ENCODE peak calls at places on chromosomes 16 and 17, in seven cellular contexts. One of them, this sample, is unnamed.

GRCh38 chr16:57477531-57478202 is 8.6 kb downstream of the DOK4 start:
- DNase-seq in SK-N-SH: peak; percentile 30
- DNase-seq in HCT116: no peak
- DNase-seq in H1: no peak
- DNase-seq in HepG2: no peak
- DNase-seq in K562: no peak
- DNase-seq in GM12878: no peak
- DNase-seq in this sample: no peak

GRCh38 chr17:66964930-66965800 is 658 bp downstream of the CACNG4 start:
- DNase-seq in SK-N-SH: peak; percentile 99
- DNase-seq in HCT116: no peak
- DNase-seq in H1: peak; percentile 85
- DNase-seq in HepG2: no peak
- DNase-seq in K562: peak; percentile 34
- DNase-seq in GM12878: no peak
- DNase-seq in this sample: peak; percentile 98

GRCh38 chr17:70678889-70679288 is 509.6 kb downstream of the KCNJ2 start:
- DNase-seq in SK-N-SH: no peak
- DNase-seq in HCT116: no peak
- DNase-seq in H1: no peak
- DNase-seq in HepG2: no peak
- DNase-seq in K562: no peak
- DNase-seq in GM12878: no peak
- DNase-seq in this sample: no peak

GRCh38 chr16:926715-927114 is 44.1 kb downstream of the LMF1 start:
- DNase-seq in SK-N-SH: no peak
- DNase-seq in HCT116: no peak
- DNase-seq in H1: no peak
- DNase-seq in HepG2: no peak
- DNase-seq in K562: no peak
- DNase-seq in GM12878: no peak
- DNase-seq in this sample: no peak

GRCh38 chr17:62822080-62822904 is 14.2 kb upstream of the MARCHF10 start:
- DNase-seq in SK-N-SH: no peak
- DNase-seq in HCT116: no peak
- DNase-seq in H1: no peak
- DNase-seq in HepG2: peak; percentile 16
- DNase-seq in K562: no peak
- DNase-seq in GM12878: no peak
- DNase-seq in this sample: no peak

GRCh38 chr17:13120864-13121263 is 103.0 kb upstream of the ELAC2 start:
- DNase-seq in SK-N-SH: no peak
- DNase-seq in HCT116: no peak
- DNase-seq in H1: no peak
- DNase-seq in HepG2: no peak
- DNase-seq in K562: no peak
- DNase-seq in GM12878: no peak
- DNase-seq in this sample: no peak

GRCh38 chr17:75604034-75604695 is 16.6 kb downstream of the MYO15B start:
- DNase-seq in SK-N-SH: no peak
- DNase-seq in HCT116: no peak
- DNase-seq in H1: no peak
- DNase-seq in HepG2: no peak
- DNase-seq in K562: peak; percentile 57
- DNase-seq in GM12878: no peak
- DNase-seq in this sample: no peak

GRCh38 chr17:7107012-7107754 is 7.4 kb downstream of the ASGR2 start:
- DNase-seq in SK-N-SH: no peak
- DNase-seq in HCT116: no peak
- DNase-seq in H1: no peak
- DNase-seq in HepG2: no peak
- DNase-seq in K562: no peak
- DNase-seq in GM12878: no peak
- DNase-seq in this sample: no peak

GRCh38 chr17:2336215-2337151 is at the start of gene TSR1:
- DNase-seq in SK-N-SH: peak; percentile 97
- DNase-seq in HCT116: peak; percentile 74
- DNase-seq in H1: peak; percentile 91
- DNase-seq in HepG2: peak; percentile 87
- DNase-seq in K562: peak; percentile 94
- DNase-seq in GM12878: peak; percentile 55
- DNase-seq in this sample: peak; percentile 87

GRCh38 chr17:71032746-71033273 is 863.5 kb downstream of the KCNJ2 start:
- DNase-seq in SK-N-SH: no peak
- DNase-seq in HCT116: no peak
- DNase-seq in H1: peak; percentile 76
- DNase-seq in HepG2: no peak
- DNase-seq in K562: no peak
- DNase-seq in GM12878: no peak
- DNase-seq in this sample: no peak

GRCh38 chr16:1816396-1817275 is 10.0 kb downstream of the HAGH start:
- DNase-seq in SK-N-SH: no peak
- DNase-seq in HCT116: no peak
- DNase-seq in H1: no peak
- DNase-seq in HepG2: no peak
- DNase-seq in K562: no peak
- DNase-seq in GM12878: no peak
- DNase-seq in this sample: no peak

GRCh38 chr16:75241955-75242354 is 9.5 kb downstream of the BCAR1 start:
- DNase-seq in SK-N-SH: no peak
- DNase-seq in HCT116: no peak
- DNase-seq in H1: no peak
- DNase-seq in HepG2: no peak
- DNase-seq in K562: no peak
- DNase-seq in GM12878: no peak
- DNase-seq in this sample: no peak

GRCh38 chr16:53433509-53433908 is 762 bp upstream of the RBL2 start:
- DNase-seq in SK-N-SH: no peak
- DNase-seq in HCT116: no peak
- DNase-seq in H1: no peak
- DNase-seq in HepG2: no peak
- DNase-seq in K562: peak; percentile 9
- DNase-seq in GM12878: no peak
- DNase-seq in this sample: peak; percentile 83

GRCh38 chr16:30136971-30137601 is 14.1 kb upstream of the MAPK3 start:
- DNase-seq in SK-N-SH: no peak
- DNase-seq in HCT116: no peak
- DNase-seq in H1: no peak
- DNase-seq in HepG2: no peak
- DNase-seq in K562: no peak
- DNase-seq in GM12878: no peak
- DNase-seq in this sample: no peak

GRCh38 chr16:50474138-50474537 is 74.1 kb upstream of the NKD1 start:
- DNase-seq in SK-N-SH: no peak
- DNase-seq in HCT116: no peak
- DNase-seq in H1: no peak
- DNase-seq in HepG2: no peak
- DNase-seq in K562: no peak
- DNase-seq in GM12878: no peak
- DNase-seq in this sample: no peak

GRCh38 chr16:59412275-59412841 is 678.2 kb upstream of the GOT2 start:
- DNase-seq in SK-N-SH: no peak
- DNase-seq in HCT116: no peak
- DNase-seq in H1: no peak
- DNase-seq in HepG2: no peak
- DNase-seq in K562: no peak
- DNase-seq in GM12878: no peak
- DNase-seq in this sample: peak; percentile 52

GRCh38 chr16:84932691-84933090 is 78.6 kb downstream of the ZDHHC7 start:
- DNase-seq in SK-N-SH: no peak
- DNase-seq in HCT116: no peak
- DNase-seq in H1: no peak
- DNase-seq in HepG2: no peak
- DNase-seq in K562: no peak
- DNase-seq in GM12878: no peak
- DNase-seq in this sample: no peak

GRCh38 chr17:40604327-40605080 is 39.2 kb upstream of the CCR7 start:
- DNase-seq in SK-N-SH: no peak
- DNase-seq in HCT116: no peak
- DNase-seq in H1: no peak
- DNase-seq in HepG2: no peak
- DNase-seq in K562: no peak
- DNase-seq in GM12878: no peak
- DNase-seq in this sample: no peak

DNA sequence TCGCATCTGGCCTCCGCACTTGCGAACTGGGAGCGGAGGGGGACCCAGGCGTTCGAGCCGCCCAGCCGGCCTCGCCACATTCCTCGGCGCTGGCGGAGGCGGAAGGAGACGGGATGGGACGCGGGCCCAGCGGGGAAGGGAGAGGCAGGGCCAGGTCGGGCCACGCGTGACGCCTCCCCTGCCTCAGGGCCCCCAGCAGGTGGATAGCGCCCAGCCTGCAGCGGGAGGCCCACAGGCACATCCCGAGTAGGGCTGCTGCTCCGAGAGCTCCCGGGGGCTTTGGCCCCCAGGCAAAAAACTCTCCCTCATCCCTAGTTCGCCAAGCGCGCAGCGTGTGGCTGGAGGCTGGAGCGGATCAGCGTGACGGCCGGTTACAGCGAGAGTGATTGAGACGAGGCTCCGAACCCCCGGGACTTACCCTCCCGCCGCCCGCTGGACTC is 790 bp downstream of the PLEKHH3 start:
- DNase-seq in SK-N-SH: peak; percentile 71
- DNase-seq in HCT116: no peak
- DNase-seq in H1: no peak
- DNase-seq in HepG2: no peak
- DNase-seq in K562: peak; percentile 52
- DNase-seq in GM12878: no peak
- DNase-seq in this sample: peak; percentile 94
- TF ChIP-seq JUND in SK-N-SH: no peak
- TF ChIP-seq JUND in HCT116: no peak
- TF ChIP-seq JUND in H1: no peak
- TF ChIP-seq JUND in HepG2: no peak
- TF ChIP-seq JUND in K562: no peak
- TF ChIP-seq JUND in GM12878: no peak
- TF ChIP-seq JUND in this sample: no peak

DNA sequence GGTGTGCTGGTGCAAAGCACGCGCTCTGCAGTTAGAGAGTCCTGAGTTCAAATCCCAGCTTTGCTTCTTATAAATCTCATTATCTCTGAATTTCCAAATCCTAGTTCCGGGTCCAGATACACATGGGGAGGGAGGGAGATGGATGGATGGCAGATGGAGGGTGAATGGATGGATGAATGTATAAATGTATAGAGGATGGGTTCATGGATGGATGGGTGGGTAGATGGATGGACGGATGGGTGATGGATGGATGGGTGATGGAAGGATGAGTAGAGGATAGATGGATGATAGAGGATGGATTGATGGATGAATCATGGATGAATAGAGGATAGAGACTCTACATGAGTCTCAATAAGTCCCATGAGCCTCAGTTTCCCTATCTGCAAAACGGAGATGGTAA is 89.9 kb downstream of the MYH11 start:
- DNase-seq in SK-N-SH: no peak
- DNase-seq in HCT116: no peak
- DNase-seq in H1: no peak
- DNase-seq in HepG2: no peak
- DNase-seq in K562: no peak
- DNase-seq in GM12878: no peak
- DNase-seq in this sample: no peak
- TF ChIP-seq JUND in SK-N-SH: no peak
- TF ChIP-seq JUND in HCT116: no peak
- TF ChIP-seq JUND in H1: no peak
- TF ChIP-seq JUND in HepG2: no peak
- TF ChIP-seq JUND in K562: no peak
- TF ChIP-seq JUND in GM12878: no peak
- TF ChIP-seq JUND in this sample: no peak

GRCh38 chr16:71929048-71929447 is 33.7 kb downstream of the IST1 start:
- DNase-seq in SK-N-SH: no peak
- DNase-seq in HCT116: no peak
- DNase-seq in H1: no peak
- DNase-seq in HepG2: no peak
- DNase-seq in K562: no peak
- DNase-seq in GM12878: no peak
- DNase-seq in this sample: no peak
- TF ChIP-seq JUND in SK-N-SH: peak; percentile 55
- TF ChIP-seq JUND in HCT116: no peak
- TF ChIP-seq JUND in H1: no peak
- TF ChIP-seq JUND in HepG2: no peak
- TF ChIP-seq JUND in K562: no peak
- TF ChIP-seq JUND in GM12878: no peak
- TF ChIP-seq JUND in this sample: no peak

DNA sequence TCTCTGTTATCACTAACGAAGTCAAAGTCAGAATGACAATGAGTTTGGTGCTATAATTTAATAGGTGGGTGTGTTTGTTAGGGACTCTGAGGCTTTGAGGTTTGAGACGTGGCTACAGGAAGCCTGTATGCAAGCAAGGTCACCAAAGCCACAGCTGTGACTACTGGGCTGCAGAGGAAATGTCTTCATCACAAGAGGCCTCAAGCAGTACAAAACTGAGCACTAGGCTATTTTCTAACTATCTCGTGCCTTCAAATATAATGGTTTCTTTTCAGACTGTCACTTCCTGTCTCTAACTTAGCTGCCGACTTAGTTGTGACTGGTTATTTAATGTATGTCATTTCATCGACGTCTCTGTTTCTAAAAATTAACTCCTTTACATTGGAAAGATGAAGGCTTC is 141.2 kb downstream of the AATF start:
- DNase-seq in SK-N-SH: no peak
- DNase-seq in HCT116: no peak
- DNase-seq in H1: no peak
- DNase-seq in HepG2: no peak
- DNase-seq in K562: no peak
- DNase-seq in GM12878: peak; percentile 23
- DNase-seq in this sample: no peak
- TF ChIP-seq JUND in SK-N-SH: no peak
- TF ChIP-seq JUND in HCT116: no peak
- TF ChIP-seq JUND in H1: no peak
- TF ChIP-seq JUND in HepG2: no peak
- TF ChIP-seq JUND in K562: no peak
- TF ChIP-seq JUND in GM12878: no peak
- TF ChIP-seq JUND in this sample: no peak

DNA sequence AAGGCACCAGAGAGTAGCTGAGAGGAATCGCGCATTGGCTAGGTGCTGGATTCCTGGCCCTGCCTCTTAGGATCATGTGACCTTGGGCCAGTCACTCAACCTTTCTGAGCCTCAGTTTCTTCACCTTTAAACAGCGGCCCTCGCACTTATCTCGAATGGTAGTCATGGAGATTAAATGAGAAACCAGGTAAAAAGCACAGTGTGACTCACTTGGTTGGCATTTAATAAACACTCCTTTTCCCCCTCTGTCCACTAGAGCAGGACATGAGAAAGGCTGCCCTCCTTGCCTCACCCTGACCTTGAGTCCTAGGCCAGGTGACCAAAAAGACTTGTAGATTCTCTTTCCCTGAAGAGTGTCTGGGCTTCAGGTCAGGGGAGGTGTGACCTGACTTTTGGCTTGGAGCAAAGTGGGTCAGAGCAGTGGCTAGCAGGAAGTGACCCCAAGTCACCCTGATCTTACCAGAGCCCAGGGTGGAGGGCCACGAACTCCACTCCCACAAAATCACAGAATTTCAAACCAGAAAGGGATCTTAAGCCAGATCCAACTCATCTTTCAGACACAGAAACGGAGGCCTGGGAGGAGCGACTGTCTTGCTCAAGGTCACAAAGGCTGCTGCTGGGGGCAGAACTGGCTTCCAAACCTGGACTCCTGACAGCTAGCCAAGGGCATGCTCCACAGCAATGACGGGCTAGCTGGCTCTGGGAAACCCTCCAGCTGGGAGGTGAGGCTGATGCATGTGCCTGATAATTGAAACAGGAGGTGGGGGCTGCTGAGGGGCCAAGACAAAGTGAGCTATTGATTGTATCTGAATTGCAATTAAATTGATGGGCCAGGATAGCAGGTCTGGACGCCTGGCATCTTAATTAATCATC is 65.2 kb downstream of the PIPOX start:
- DNase-seq in SK-N-SH: peak; percentile 86
- DNase-seq in HCT116: peak; percentile 22
- DNase-seq in H1: no peak
- DNase-seq in HepG2: peak; percentile 25
- DNase-seq in K562: no peak
- DNase-seq in GM12878: no peak
- DNase-seq in this sample: no peak
- TF ChIP-seq JUND in SK-N-SH: no peak
- TF ChIP-seq JUND in HCT116: no peak
- TF ChIP-seq JUND in H1: no peak
- TF ChIP-seq JUND in HepG2: no peak
- TF ChIP-seq JUND in K562: no peak
- TF ChIP-seq JUND in GM12878: no peak
- TF ChIP-seq JUND in this sample: no peak

This sample was measured in T47D.